ENCODE peak calls at places on chromosome 15, in five cellular contexts. H is nephron progenitor cell, W is NB4, G is natural killer cell, T is Calu3. Q is an unnamed sample.

GRCh38 chr15:73930371-73930770 is 4.1 kb downstream of the LOXL1 start:
- DNase-seq in G (no peak), T (no peak), H (no peak), W (no peak), Q (peak; percentile 66)

GRCh38 chr15:96402403-96402802 is 71.9 kb downstream of the NR2F2 start:
- DNase-seq in H (no peak), G (no peak), T (no peak), W (no peak), Q (no peak)

GRCh38 chr15:64158363-64159134 is 4.3 kb downstream of the PPIB start:
- DNase-seq in H (no peak), T (no peak), G (no peak), W (no peak), Q (no peak)

GRCh38 chr15:52427804-52428203 is 100.9 kb downstream of the MYO5A start:
- DNase-seq in W (peak; percentile 31), T (no peak), H (peak; percentile 27), G (no peak), Q (peak; percentile 30)

GRCh38 chr15:74242296-74242929 is 6.3 kb downstream of the CCDC33 start:
- DNase-seq in W (no peak), T (peak; percentile 74), G (no peak), H (no peak), Q (no peak)

GRCh38 chr15:66224946-66225345 is 28.6 kb downstream of the MEGF11 start:
- DNase-seq in T (no peak), W (no peak), G (no peak), H (no peak), Q (no peak)

GRCh38 chr15:40930430-40931299 is 1.5 kb downstream of the DLL4 start:
- DNase-seq in G (no peak), W (peak; percentile 63), H (peak; percentile 78), T (peak; percentile 47), Q (no peak)

GRCh38 chr15:57496946-57497944 is 94.5 kb upstream of the MYZAP start:
- DNase-seq in G (no peak), H (no peak), T (peak; percentile 74), W (no peak), Q (no peak)

GRCh38 chr15:82538961-82539689 is 1.1 kb downstream of the RPS17 start:
- DNase-seq in T (no peak), W (peak; percentile 37), G (no peak), H (peak; percentile 20), Q (no peak)

GRCh38 chr15:64596701-64597468 is 136.5 kb downstream of the ZNF609 start:
- DNase-seq in G (peak; percentile 18), H (peak; percentile 28), W (peak; percentile 25), T (no peak), Q (no peak)

GRCh38 chr15:66425837-66426236 is 39.1 kb downstream of the MAP2K1 start:
- DNase-seq in T (no peak), G (no peak), H (no peak), W (no peak), Q (no peak)

GRCh38 chr15:72193781-72194396 is 3.7 kb downstream of the GRAMD2A start:
- DNase-seq in G (no peak), W (no peak), H (no peak), T (no peak), Q (no peak)

GRCh38 chr15:73295630-73296286 is 73.0 kb downstream of the HCN4 start:
- DNase-seq in H (no peak), T (no peak), W (peak; percentile 89), G (no peak), Q (no peak)

GRCh38 chr15:90086868-90087268 is 15.4 kb downstream of the IDH2 start:
- DNase-seq in T (peak; percentile 72), G (peak; percentile 44), W (peak; percentile 74), H (peak; percentile 53), Q (no peak)

GRCh38 chr15:44177139-44177538 is 17.9 kb downstream of the FRMD5 start:
- DNase-seq in W (no peak), G (no peak), H (no peak), T (no peak), Q (no peak)

GRCh38 chr15:71532994-71533393 is 277.4 kb upstream of the NR2E3 start:
- DNase-seq in T (peak; percentile 52), W (peak; percentile 42), G (no peak), H (no peak), Q (no peak)

GRCh38 chr15:92666780-92667179 is 11.2 kb upstream of the FAM174B start:
- DNase-seq in G (no peak), T (no peak), W (no peak), H (no peak), Q (no peak)

GRCh38 chr15:51080286-51080685 is 14.4 kb downstream of the TNFAIP8L3 start:
- DNase-seq in H (no peak), T (no peak), W (no peak), G (no peak), Q (no peak)

GRCh38 chr15:101327147-101327740 is 32.2 kb upstream of the SNRPA1 start:
- DNase-seq in H (no peak), T (no peak), W (no peak), G (no peak), Q (no peak)

GRCh38 chr15:69475769-69476358 is 23.2 kb downstream of the RPLP1 start:
- DNase-seq in T (peak; percentile 93), G (peak; percentile 74), W (peak; percentile 74), H (peak; percentile 86), Q (no peak)

GRCh38 chr15:58545307-58546065 is 113.7 kb downstream of the LIPC start:
- DNase-seq in T (no peak), G (peak; percentile 48), H (no peak), W (no peak), Q (no peak)

GRCh38 chr15:86857701-86858100 is 778.0 kb downstream of the AGBL1 start:
- DNase-seq in G (no peak), T (no peak), H (no peak), W (no peak), Q (no peak)

GRCh38 chr15:92452143-92452542 is 58.5 kb downstream of the ST8SIA2 start:
- DNase-seq in T (no peak), W (no peak), G (no peak), H (no peak), Q (no peak)

GRCh38 chr15:29813009-29813408 is 9.3 kb downstream of the TJP1 start:
- DNase-seq in T (no peak), W (no peak), H (no peak), G (no peak), Q (no peak)

GRCh38 chr15:57892181-57892580 is 173.3 kb downstream of the ALDH1A2 start:
- DNase-seq in W (no peak), H (no peak), G (no peak), T (no peak), Q (no peak)

GRCh38 chr15:78638658-78639314 is 2.2 kb downstream of the CHRNB4 start:
- DNase-seq in W (peak; percentile 73), T (peak; percentile 81), H (peak; percentile 89), G (no peak), Q (no peak)

GRCh38 chr15:77180757-77181156 is 109.8 kb upstream of the TSPAN3 start:
- DNase-seq in T (no peak), G (no peak), H (no peak), W (peak; percentile 8), Q (no peak)

GRCh38 chr15:56467626-56468025 is 2.7 kb upstream of the MNS1 start:
- DNase-seq in G (no peak), T (no peak), H (no peak), W (no peak), Q (no peak)

GRCh38 chr15:78200276-78200930 is 34.0 kb downstream of the ACSBG1 start:
- DNase-seq in G (no peak), T (no peak), H (no peak), W (no peak), Q (no peak)

GRCh38 chr15:57213783-57214366 is 162.4 kb upstream of the CGNL1 start:
- DNase-seq in W (peak; percentile 59), G (no peak), H (no peak), T (no peak), Q (no peak)

DNA sequence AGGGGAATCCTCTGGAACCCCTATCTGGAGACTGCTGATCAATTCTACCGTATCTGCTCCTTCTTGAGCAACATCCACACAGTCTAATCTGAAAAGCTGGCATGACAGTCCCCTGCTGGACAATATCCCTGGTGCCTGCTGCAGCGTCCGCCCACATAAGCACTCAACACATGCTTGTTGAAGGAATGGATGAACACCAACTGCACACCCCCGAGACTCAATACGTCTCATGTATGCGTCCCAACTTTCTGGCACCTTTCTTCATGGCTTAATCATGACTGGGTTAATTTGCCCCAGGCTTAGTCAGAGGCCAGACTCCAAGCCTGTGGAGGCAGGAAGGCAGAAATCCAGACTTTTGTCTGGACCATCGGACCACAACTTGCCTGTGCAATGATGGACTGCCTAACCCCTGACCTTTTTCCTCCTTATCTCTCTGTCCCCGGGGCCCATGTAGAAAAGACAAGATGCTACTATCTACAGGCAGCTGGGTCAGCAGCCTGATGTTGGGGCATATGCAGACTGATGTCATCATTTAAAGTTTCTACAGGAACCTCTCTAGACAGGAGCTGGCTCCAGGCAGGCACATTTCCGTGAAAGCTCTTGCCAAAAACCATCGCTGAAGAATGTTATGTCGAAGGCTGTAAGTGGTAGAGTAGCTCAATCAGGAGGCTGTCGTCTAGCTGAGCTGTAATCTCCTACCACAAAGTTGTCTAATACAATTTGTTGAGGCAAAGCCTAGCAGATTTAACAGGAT is 114.1 kb upstream of the TPM1 start:
- DNase-seq in G (no peak), T (peak; percentile 70), H (no peak), W (no peak), Q (peak; percentile 64)
- TF ChIP-seq CTCF in G (no peak), T (peak; percentile 45), H (no peak), W (no peak), Q (peak; percentile 42)

DNA sequence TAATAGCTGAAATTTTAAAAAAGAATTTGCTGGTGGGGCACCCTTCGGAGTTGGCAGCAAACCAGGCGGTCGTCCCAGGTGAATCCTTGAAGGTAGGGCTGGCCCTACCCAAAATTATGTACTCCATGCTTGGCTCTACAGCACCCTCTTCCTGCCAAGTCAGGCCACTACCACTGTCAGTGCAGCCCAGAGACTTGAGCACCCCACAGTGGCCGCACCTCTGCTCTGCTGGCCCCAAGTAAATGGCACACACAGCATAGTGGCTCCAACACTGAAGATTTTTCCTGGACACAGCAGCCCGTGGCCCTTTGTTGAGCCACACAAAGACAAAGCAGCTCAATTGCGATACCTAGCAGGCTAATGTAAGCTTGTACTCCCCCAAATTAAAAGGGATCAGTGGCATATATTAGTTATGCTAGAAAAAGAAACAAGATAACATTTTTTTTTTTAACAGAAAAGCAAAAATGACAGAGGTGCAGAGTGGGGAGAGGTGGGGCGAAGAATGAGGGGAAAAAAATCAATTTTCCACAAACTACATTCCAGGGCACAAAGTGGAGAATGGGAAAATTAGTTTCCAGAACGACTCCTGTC is 250.5 kb downstream of the UACA start:
- DNase-seq in G (peak; percentile 52), W (peak; percentile 85), H (no peak), T (peak; percentile 75), Q (no peak)
- TF ChIP-seq CTCF in G (peak; percentile 68), W (peak; percentile 97), H (peak; percentile 37), T (peak; percentile 89), Q (peak; percentile 60)

GRCh38 chr15:45442497-45443135 is 64.3 kb upstream of the GATM start:
- DNase-seq in H (no peak), T (no peak), W (no peak), G (no peak), Q (no peak)
- TF ChIP-seq CTCF in H (no peak), T (no peak), W (no peak), G (no peak), Q (no peak)

GRCh38 chr15:48086162-48086561 is 34.6 kb upstream of the SLC24A5 start:
- DNase-seq in W (no peak), T (no peak), H (no peak), G (no peak), Q (no peak)

GRCh38 chr15:48086582-48086981 is 34.2 kb upstream of the SLC24A5 start:
- DNase-seq in W (no peak), T (no peak), H (no peak), G (no peak), Q (no peak)

GRCh38 chr15:48089664-48090063 is 31.1 kb upstream of the SLC24A5 start:
- DNase-seq in G (no peak), T (peak; percentile 9), W (no peak), H (no peak), Q (no peak)

GRCh38 chr15:48087844-48088243 is 32.9 kb upstream of the SLC24A5 start:
- DNase-seq in W (no peak), T (no peak), H (no peak), G (no peak), Q (no peak)

GRCh38 chr15:48084759-48085420 is 35.9 kb upstream of the SLC24A5 start:
- DNase-seq in G (no peak), H (peak; percentile 17), W (peak; percentile 23), T (no peak), Q (no peak)
- TF ChIP-seq CTCF in G (no peak), H (peak; percentile 59), W (peak; percentile 34), T (no peak), Q (peak; percentile 67)